ENCODE peak calls at places on chromosomes 11 and 22, in five cellular contexts. S is A549, M is GM23338, Q is Panc1, Z is SK-N-SH. C is an unnamed sample.

GRCh38 chr11:10519630-10520029 is 21.4 kb downstream of the RNF141 start:
- DNase-seq in Z (no peak), S (no peak), M (no peak), Q (no peak), C (no peak)

GRCh38 chr11:3049430-3050243 is 7.6 kb downstream of the CARS1 start:
- DNase-seq in Z (peak; percentile 39), Q (peak; percentile 83), S (peak; percentile 90), M (no peak), C (peak; percentile 35)

GRCh38 chr11:118530180-118530682 is 761 bp upstream of the TMEM25 start:
- DNase-seq in Q (no peak), Z (no peak), M (no peak), S (no peak), C (no peak)

GRCh38 chr11:68181719-68182451 is 31.2 kb downstream of the KMT5B start:
- DNase-seq in Q (no peak), M (no peak), S (no peak), Z (no peak), C (no peak)

GRCh38 chr11:64409707-64410395 is 50.9 kb downstream of the RPS6KA4 start:
- DNase-seq in M (peak; percentile 34), S (no peak), Q (no peak), Z (no peak), C (no peak)

GRCh38 chr22:20576445-20576816 is 69.0 kb downstream of the MED15 start:
- DNase-seq in Q (no peak), Z (no peak), S (no peak), M (no peak), C (no peak)

GRCh38 chr11:31958086-31958735 is 132.7 kb upstream of the RCN1 start:
- DNase-seq in Q (peak; percentile 27), Z (peak; percentile 60), M (peak; percentile 93), S (peak; percentile 38), C (peak; percentile 40)

GRCh38 chr22:40121463-40121862 is 56.3 kb upstream of the TNRC6B start:
- DNase-seq in Q (no peak), M (no peak), S (no peak), Z (no peak), C (no peak)

GRCh38 chr11:106156290-106156937 is 79.0 kb downstream of the AASDHPPT start:
- DNase-seq in Q (peak; percentile 28), S (peak; percentile 10), M (peak; percentile 72), Z (peak; percentile 27), C (peak; percentile 26)

GRCh38 chr22:48750826-48751440 is 1076.7 kb downstream of the BRD1 start:
- DNase-seq in M (no peak), Z (no peak), S (no peak), Q (no peak), C (no peak)

GRCh38 chr11:131463609-131464008 is 93.2 kb downstream of the NTM start:
- DNase-seq in M (no peak), Z (no peak), Q (no peak), S (no peak), C (no peak)

GRCh38 chr11:110818032-110818687 is 105.9 kb upstream of the ARHGAP20 start:
- DNase-seq in Q (no peak), Z (no peak), S (no peak), M (no peak), C (peak; percentile 15)

GRCh38 chr11:128894685-128895084 is 3.5 kb downstream of the KCNJ5 start:
- DNase-seq in S (no peak), M (no peak), Q (no peak), Z (peak; percentile 53), C (no peak)

GRCh38 chr11:18792066-18792591 is 531 bp upstream of the PTPN5 start:
- DNase-seq in Z (no peak), Q (no peak), M (peak; percentile 37), S (no peak), C (no peak)

GRCh38 chr11:97794876-97795275 is 1225.9 kb upstream of the CNTN5 start:
- DNase-seq in Q (no peak), S (no peak), M (no peak), Z (no peak), C (no peak)

GRCh38 chr11:71309611-71310010 is 57.2 kb upstream of the SHANK2 start:
- DNase-seq in Z (no peak), S (no peak), Q (no peak), M (no peak), C (no peak)

GRCh38 chr22:24588370-24588755 is 4.5 kb downstream of the LRRC75B start:
- DNase-seq in M (no peak), Z (peak; percentile 68), Q (no peak), S (no peak), C (no peak)

GRCh38 chr11:126992804-126993111 is 7.8 kb downstream of the KIRREL3 start:
- DNase-seq in M (no peak), Q (no peak), S (no peak), Z (no peak), C (no peak)

GRCh38 chr11:8612522-8612921 is 18.5 kb upstream of the STK33 start:
- DNase-seq in Q (no peak), Z (no peak), S (no peak), M (no peak), C (no peak)

GRCh38 chr11:106794058-106794457 is 224.2 kb downstream of the GUCY1A2 start:
- DNase-seq in Q (no peak), M (no peak), Z (no peak), S (no peak), C (no peak)

GRCh38 chr11:26297179-26297970 is 34.6 kb upstream of the ANO3 start:
- DNase-seq in Z (peak; percentile 49), S (peak; percentile 18), Q (no peak), M (peak; percentile 66), C (peak; percentile 2)
- TF ChIP-seq REST in Z (no peak), S (no peak), Q (no peak), M (no peak), C (no peak)

DNA sequence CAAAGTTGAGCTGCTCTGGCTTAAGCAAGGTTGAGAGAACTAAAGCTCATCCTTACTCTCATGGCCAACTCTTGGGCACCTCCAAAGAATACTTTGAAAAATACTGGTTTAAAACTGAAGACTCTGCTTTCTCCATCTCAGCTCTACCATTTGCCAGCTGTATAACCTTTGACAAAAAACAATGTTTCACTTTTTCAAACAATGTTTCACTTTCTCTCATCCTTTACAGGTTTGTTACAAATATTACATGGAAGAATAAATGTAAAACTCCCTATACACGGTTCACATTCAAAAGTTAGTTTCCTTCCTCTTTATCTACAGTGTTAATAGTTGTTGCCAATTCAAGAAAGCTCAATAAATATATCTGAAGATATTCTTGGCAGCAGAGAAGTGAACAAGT is 19.2 kb downstream of the AMBRA1 start:
- DNase-seq in M (no peak), S (no peak), Z (no peak), Q (no peak), C (no peak)
- TF ChIP-seq REST in M (no peak), S (no peak), Z (no peak), Q (no peak), C (no peak)

GRCh38 chr22:38921126-38921525 is 36.3 kb upstream of the APOBEC3A start:
- DNase-seq in M (no peak), Z (no peak), S (no peak), Q (no peak), C (peak; percentile 39)
- TF ChIP-seq REST in M (no peak), Z (no peak), S (no peak), Q (no peak), C (no peak)

DNA sequence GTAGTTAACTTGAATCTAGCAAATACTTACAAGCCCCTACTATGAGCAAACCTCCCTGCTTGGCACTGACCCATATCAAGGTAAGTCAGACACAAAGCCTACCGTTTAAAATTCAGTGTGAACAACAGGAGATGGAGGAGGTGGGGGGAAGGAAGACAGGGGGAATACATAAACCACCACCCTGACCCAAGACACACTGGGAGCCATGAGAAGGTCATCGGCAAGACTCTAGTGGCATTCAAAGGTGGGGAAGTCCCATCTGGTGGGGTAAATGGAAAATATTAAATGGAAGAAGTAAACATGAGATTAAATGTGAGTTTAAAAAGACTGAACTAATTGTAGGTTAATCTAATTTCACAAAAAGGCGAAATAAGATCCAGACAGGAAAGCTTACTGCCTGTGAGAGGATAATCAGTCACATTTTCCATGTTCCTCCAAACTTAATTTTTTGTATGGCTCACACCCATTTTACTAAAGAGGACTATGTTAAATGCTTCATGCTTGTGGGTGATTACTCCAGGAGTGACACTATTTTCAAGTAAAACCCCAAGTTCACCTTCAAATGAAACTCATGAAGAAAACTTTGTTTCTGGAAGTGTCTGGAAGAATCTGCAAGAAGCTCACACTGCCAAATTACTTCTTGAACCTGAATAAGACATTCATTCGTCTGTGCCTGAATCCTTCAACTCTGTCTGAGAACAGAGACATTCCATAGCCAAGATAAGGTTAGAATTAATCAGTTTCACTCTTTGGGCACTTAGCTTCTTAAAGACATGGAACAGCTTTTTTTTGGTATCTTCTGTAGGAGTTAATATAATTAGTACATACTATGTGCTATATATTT is 51.7 kb downstream of the PITPNB start:
- DNase-seq in S (no peak), Z (no peak), Q (no peak), M (no peak), C (no peak)
- TF ChIP-seq REST in S (no peak), Z (no peak), Q (no peak), M (no peak), C (no peak)

GRCh38 chr11:62554377-62554776 is 7.8 kb upstream of the AHNAK start:
- DNase-seq in Q (no peak), Z (no peak), M (peak; percentile 45), S (no peak), C (no peak)

GRCh38 chr11:62552931-62553838 is 6.6 kb upstream of the AHNAK start:
- DNase-seq in S (peak; percentile 93), Q (peak; percentile 87), Z (no peak), M (peak; percentile 88), C (peak; percentile 91)

GRCh38 chr11:62555464-62556092 is 9.0 kb upstream of the AHNAK start:
- DNase-seq in M (peak; percentile 32), Q (no peak), Z (peak; percentile 43), S (peak; percentile 26), C (no peak)

GRCh38 chr11:62552465-62552782 is 5.8 kb upstream of the AHNAK start:
- DNase-seq in Z (no peak), Q (no peak), M (peak; percentile 67), S (no peak), C (no peak)

DNA sequence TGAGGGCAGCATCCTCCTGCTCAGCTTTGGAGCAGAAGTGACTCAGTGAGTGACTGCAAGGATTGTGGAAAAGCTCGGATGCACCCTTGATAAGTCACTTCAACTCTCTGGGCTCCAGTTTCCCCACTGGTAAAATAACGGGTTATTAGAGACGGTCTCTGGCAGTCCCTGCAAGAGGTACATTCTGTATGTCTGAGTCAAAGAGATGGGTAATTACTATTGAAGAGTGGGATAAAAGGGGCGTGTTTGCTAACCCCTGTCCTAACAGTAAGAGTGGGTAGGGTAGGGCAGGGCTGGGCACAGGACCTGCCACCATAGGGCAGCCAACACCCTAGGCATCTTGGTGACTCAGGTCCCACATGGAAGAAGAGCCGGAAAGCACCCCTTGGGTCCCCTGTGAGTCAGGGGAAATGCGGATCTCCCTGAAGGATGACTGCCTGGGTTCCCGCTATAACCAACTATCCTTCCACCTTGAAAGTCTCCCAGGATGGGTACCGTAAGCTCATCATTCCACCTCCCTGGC is 7.3 kb upstream of the AHNAK start:
- DNase-seq in S (peak; percentile 92), Z (no peak), M (no peak), Q (peak; percentile 85), C (peak; percentile 68)
- TF ChIP-seq REST in S (no peak), Z (no peak), M (no peak), Q (no peak), C (no peak)

C was measured in HCT116.